ENCODE peak calls at places on chromosomes 13 and 19, in ten cellular contexts. A is amniotic stem cell, O is mucosa of descending colon, W is HT1080, S is T-helper 2 cell, T is anterior cingulate cortex, B is cardiac fibroblast, L is neural progenitor cell, J is cardiac muscle cell, P is activated T-cell treated with anti-CD3 and anti-CD28 coated beads for 4 hours. R is an unnamed sample.

GRCh38 chr19:34808566-34808965 is 35.6 kb upstream of the ZNF599 start:
- DNase-seq in A (peak; percentile 4), O (no peak), W (peak; percentile 84), S (no peak), T (no peak), B (peak; percentile 40), L (no peak), J (no peak), P (no peak), R (no peak)

GRCh38 chr19:39479916-39480315 is 722 bp upstream of the TIMM50 start:
- DNase-seq in A (no peak), O (no peak), W (no peak), S (no peak), T (no peak), B (no peak), L (no peak), J (no peak), P (no peak), R (no peak)

GRCh38 chr13:43009506-43009905 is 13.9 kb upstream of the DNAJC15 start:
- DNase-seq in A (no peak), O (no peak), W (no peak), S (no peak), T (no peak), B (no peak), L (no peak), J (no peak), P (no peak), R (no peak)

GRCh38 chr13:42553098-42554046 is 20.6 kb upstream of the TNFSF11 start:
- DNase-seq in A (no peak), O (peak; percentile 39), W (peak; percentile 62), S (no peak), T (no peak), B (peak; percentile 53), L (no peak), J (no peak), P (no peak), R (no peak)

GRCh38 chr13:72599148-72599743 is 128.2 kb downstream of the MZT1 start:
- DNase-seq in A (no peak), O (no peak), W (no peak), S (no peak), T (no peak), B (no peak), L (no peak), J (no peak), P (no peak), R (no peak)

GRCh38 chr13:110388141-110388943 is 81.3 kb downstream of the COL4A2 start:
- DNase-seq in A (peak; percentile 50), O (peak; percentile 25), W (no peak), S (no peak), T (no peak), B (peak; percentile 81), L (no peak), J (no peak), P (no peak), R (no peak)

GRCh38 chr13:72782717-72783116 is 784 bp downstream of the PIBF1 start:
- DNase-seq in A (no peak), O (peak; percentile 23), W (peak; percentile 11), S (no peak), T (no peak), B (peak; percentile 42), L (peak; percentile 2), J (no peak), P (no peak), R (no peak)

GRCh38 chr13:44305216-44305615 is 68.4 kb upstream of the SERP2 start:
- DNase-seq in A (no peak), O (no peak), W (no peak), S (no peak), T (no peak), B (no peak), L (peak; percentile 16), J (no peak), P (no peak), R (no peak)

GRCh38 chr13:109704771-109705628 is 81.4 kb downstream of the IRS2 start:
- DNase-seq in A (no peak), O (peak; percentile 47), W (no peak), S (no peak), T (no peak), B (peak; percentile 27), L (no peak), J (no peak), P (no peak), R (peak; percentile 53)

GRCh38 chr13:109412232-109412935 is 374.0 kb downstream of the IRS2 start:
- DNase-seq in A (no peak), O (peak; percentile 35), W (no peak), S (no peak), T (peak; percentile 33), B (peak; percentile 65), L (peak; percentile 77), J (peak; percentile 91), P (no peak), R (no peak)

GRCh38 chr13:110652231-110652730 is 36.9 kb downstream of the NAXD start:
- DNase-seq in A (no peak), O (no peak), W (no peak), S (no peak), T (no peak), B (no peak), L (no peak), J (no peak), P (no peak), R (no peak)

GRCh38 chr19:21604351-21604926 is 99.0 kb downstream of the ZNF429 start:
- DNase-seq in A (no peak), O (peak; percentile 35), W (no peak), S (no peak), T (no peak), B (peak; percentile 47), L (peak; percentile 7), J (peak; percentile 26), P (no peak), R (no peak)

GRCh38 chr19:41330946-41331678 is 21.1 kb downstream of the CCDC97 start:
- DNase-seq in A (no peak), O (no peak), W (no peak), S (peak; percentile 23), T (no peak), B (no peak), L (no peak), J (no peak), P (no peak), R (no peak)

GRCh38 chr19:10707440-10707839 is 6.2 kb downstream of the QTRT1 start:
- DNase-seq in A (no peak), O (no peak), W (no peak), S (no peak), T (no peak), B (no peak), L (no peak), J (no peak), P (no peak), R (no peak)

GRCh38 chr19:15869109-15869555 is 28.7 kb downstream of the CYP4F2 start:
- DNase-seq in A (no peak), O (peak; percentile 59), W (peak; percentile 54), S (peak; percentile 16), T (peak; percentile 0), B (peak; percentile 23), L (no peak), J (no peak), P (peak; percentile 24), R (no peak)

GRCh38 chr19:28874742-28875141 is 338.2 kb downstream of the UQCRFS1 start:
- DNase-seq in A (no peak), O (no peak), W (no peak), S (no peak), T (no peak), B (no peak), L (no peak), J (no peak), P (no peak), R (no peak)

GRCh38 chr13:108993346-108993745 is 363.9 kb downstream of the MYO16 start:
- DNase-seq in A (no peak), O (no peak), W (no peak), S (no peak), T (no peak), B (no peak), L (no peak), J (no peak), P (no peak), R (no peak)